ENCODE peak calls at places on chromosomes 3 and 15, in four cellular contexts. T is CD8-positive, alpha-beta T cell; R is neural progenitor cell; M is heart right ventricle. C is an unnamed sample.

GRCh38 chr3:158794936-158795518 is 6.8 kb upstream of the MFSD1 start:
- DNase-seq in T (no peak), R (peak), M (no peak), C (no peak)

GRCh38 chr3:107106316-107106715 is 270.9 kb upstream of the CCDC54 start:
- DNase-seq in T (no peak), M (no peak), R (no peak), C (no peak)

GRCh38 chr15:44501768-44502366 is 35.1 kb upstream of the EIF3J start:
- DNase-seq in M (no peak), R (peak), T (no peak), C (no peak)

GRCh38 chr3:85185495-85185894 is 226.7 kb downstream of the CADM2 start:
- DNase-seq in M (no peak), T (no peak), R (no peak), C (no peak)

GRCh38 chr3:184354121-184354728 is 7.2 kb downstream of the CLCN2 start:
- DNase-seq in R (peak), T (peak), M (no peak), C (peak)

GRCh38 chr3:39141211-39141995 is 12.0 kb downstream of the CSRNP1 start:
- DNase-seq in M (peak), R (no peak), T (no peak), C (peak)

GRCh38 chr3:63349583-63350177 is 71.6 kb downstream of the SYNPR start:
- DNase-seq in R (peak), T (no peak), M (peak), C (no peak)

GRCh38 chr15:22888120-22888859 is 49.8 kb downstream of the NIPA2 start:
- DNase-seq in R (no peak), M (no peak), T (no peak), C (no peak)

GRCh38 chr15:63818191-63818590 is 15.6 kb downstream of the HERC1 start:
- DNase-seq in T (no peak), M (no peak), R (peak), C (no peak)

GRCh38 chr3:71191031-71191482 is 392.5 kb downstream of the FOXP1 start:
- DNase-seq in T (no peak), R (no peak), M (no peak), C (no peak)

DNA sequence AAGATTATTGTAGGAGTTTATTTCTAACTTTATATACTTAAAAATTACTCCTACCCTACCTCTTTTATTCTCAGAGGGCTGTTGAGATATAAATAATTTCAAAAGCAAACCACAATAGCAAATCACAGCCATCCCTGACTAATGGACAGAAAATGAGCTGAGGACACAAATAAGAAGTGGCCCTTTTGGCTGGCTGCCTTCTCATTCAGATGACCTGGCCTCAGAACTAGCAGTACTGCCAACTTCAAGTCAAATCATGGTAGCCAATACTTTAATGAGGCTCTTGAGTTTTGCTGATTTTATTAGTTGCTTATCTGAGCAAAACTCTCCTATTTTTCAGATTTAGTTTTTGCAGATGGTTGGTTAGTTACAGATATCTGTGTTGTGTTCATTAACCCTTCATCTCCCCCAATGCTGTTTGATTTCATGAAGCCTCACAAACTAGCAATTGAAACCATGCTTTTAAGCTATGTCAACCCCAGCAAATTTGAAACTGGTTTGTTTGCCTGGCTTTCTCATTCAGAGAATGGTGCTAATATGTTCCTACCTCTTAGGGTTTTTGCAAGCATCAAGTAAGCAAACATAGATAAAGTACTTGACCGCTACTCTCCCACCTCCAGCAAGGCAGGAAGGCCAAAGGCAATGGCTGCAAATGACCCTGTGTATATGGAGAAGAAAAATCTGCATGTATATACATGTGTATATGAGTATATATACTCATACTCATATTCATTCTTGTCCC is 73.4 kb upstream of the HACD2 start:
- DNase-seq in R (no peak), M (peak), T (no peak), C (peak)
- H3K27ac ChIP-seq in R (no peak), M (peak), T (no peak), C (no peak)

DNA sequence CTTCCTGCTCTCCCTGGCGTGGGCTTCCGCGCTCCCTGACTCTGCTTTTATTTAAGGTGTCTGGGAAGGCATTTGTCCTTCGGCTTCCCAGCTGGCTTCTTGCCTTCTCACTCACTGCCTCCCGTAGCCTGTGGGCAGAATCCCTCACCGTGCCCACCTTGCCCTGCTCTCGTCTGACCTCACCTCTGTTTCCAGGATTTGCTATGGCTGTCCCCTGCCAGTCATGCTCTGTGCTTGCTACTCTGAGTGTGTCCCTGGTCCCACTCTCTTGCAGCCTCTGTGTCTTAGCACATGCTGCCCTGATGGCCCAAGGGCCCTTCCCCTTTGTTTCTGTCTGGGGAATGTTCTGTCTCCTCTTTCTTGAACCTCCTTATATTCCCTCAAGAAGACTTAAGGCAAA is 26.2 kb downstream of the LPP start:
- DNase-seq in M (no peak), R (no peak), T (no peak), C (no peak)
- H3K27ac ChIP-seq in M (peak), R (no peak), T (no peak), C (peak)

DNA sequence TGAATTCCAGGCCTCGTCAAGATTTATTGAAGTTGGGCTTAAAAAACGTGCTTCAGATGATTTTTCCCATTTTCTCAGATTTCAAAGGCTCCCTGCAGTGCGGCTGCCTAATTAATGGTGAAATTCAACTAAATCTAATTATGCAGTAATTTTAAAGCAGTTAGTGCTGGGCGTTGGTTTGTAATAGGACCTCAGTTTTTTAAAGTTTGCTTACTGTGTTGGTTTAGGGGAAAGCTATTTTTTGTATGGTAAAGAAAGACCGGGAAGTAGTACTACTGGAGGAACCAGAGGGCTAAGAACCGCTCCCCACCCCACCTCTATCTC is 11.6 kb downstream of the NR2F2 start:
- DNase-seq in T (no peak), M (no peak), R (no peak), C (no peak)
- H3K27ac ChIP-seq in T (no peak), M (peak), R (peak), C (peak)

DNA sequence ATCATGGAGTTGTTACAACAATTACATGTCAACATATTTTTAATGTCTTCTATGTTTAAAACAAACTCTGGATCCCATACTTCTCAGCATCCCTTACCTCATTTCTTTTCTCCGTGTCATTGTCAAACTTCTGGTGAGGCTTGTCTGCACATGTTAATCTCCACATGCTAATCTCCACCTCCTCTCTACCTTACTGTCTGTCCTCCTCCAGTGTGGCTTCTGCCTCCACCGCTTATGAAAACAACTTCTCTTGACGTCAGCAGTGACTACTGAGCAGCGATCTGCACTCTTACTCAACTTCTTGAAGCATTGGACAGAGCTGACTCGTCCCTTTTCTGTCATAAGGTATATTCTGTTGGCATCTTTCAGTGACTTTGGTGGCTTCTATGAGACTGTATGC is 338.2 kb upstream of the THRB start:
- DNase-seq in T (no peak), M (no peak), R (no peak), C (no peak)
- H3K27ac ChIP-seq in T (no peak), M (no peak), R (no peak), C (no peak)

C was measured in right cardiac atrium.